ENCODE peak calls at places on chromosomes 16 and 17, in nine cellular contexts. One of them, this sample, is unnamed.

GRCh38 chr16:30758988-30759461 is 2.8 kb downstream of the CFAP119 start:
- DNase-seq in Right ventricle myocardium superior: no peak
- DNase-seq in NCI-H2171: no peak
- DNase-seq in naive B cell: no peak
- DNase-seq in AG04450: no peak
- DNase-seq in brain microvascular endothelial cell: no peak
- DNase-seq in NB4: peak
- DNase-seq in Caki2: no peak
- DNase-seq in ELF-1: no peak
- DNase-seq in this sample: no peak

GRCh38 chr16:17448640-17449638 is 21.8 kb downstream of the XYLT1 start:
- DNase-seq in Right ventricle myocardium superior: peak
- DNase-seq in NCI-H2171: no peak
- DNase-seq in naive B cell: peak
- DNase-seq in AG04450: no peak
- DNase-seq in brain microvascular endothelial cell: no peak
- DNase-seq in NB4: peak
- DNase-seq in Caki2: no peak
- DNase-seq in ELF-1: no peak
- DNase-seq in this sample: no peak

GRCh38 chr17:37025241-37025640 is 76.5 kb downstream of the AATF start:
- DNase-seq in Right ventricle myocardium superior: no peak
- DNase-seq in NCI-H2171: no peak
- DNase-seq in naive B cell: no peak
- DNase-seq in AG04450: no peak
- DNase-seq in brain microvascular endothelial cell: no peak
- DNase-seq in NB4: no peak
- DNase-seq in Caki2: no peak
- DNase-seq in ELF-1: no peak
- DNase-seq in this sample: no peak

GRCh38 chr16:2979669-2980226 is 498 bp downstream of the PKMYT1 start:
- DNase-seq in Right ventricle myocardium superior: no peak
- DNase-seq in NCI-H2171: no peak
- DNase-seq in naive B cell: no peak
- DNase-seq in AG04450: no peak
- DNase-seq in brain microvascular endothelial cell: no peak
- DNase-seq in NB4: peak
- DNase-seq in Caki2: no peak
- DNase-seq in ELF-1: peak
- DNase-seq in this sample: no peak

GRCh38 chr17:29021251-29021650 is 15.4 kb upstream of the SEZ6 start:
- DNase-seq in Right ventricle myocardium superior: no peak
- DNase-seq in NCI-H2171: no peak
- DNase-seq in naive B cell: no peak
- DNase-seq in AG04450: no peak
- DNase-seq in brain microvascular endothelial cell: no peak
- DNase-seq in NB4: no peak
- DNase-seq in Caki2: no peak
- DNase-seq in ELF-1: no peak
- DNase-seq in this sample: no peak

GRCh38 chr17:44400226-44400847 is 10.9 kb upstream of the ITGA2B start:
- DNase-seq in Right ventricle myocardium superior: no peak
- DNase-seq in NCI-H2171: no peak
- DNase-seq in naive B cell: no peak
- DNase-seq in AG04450: peak
- DNase-seq in brain microvascular endothelial cell: peak
- DNase-seq in NB4: peak
- DNase-seq in Caki2: peak
- DNase-seq in ELF-1: no peak
- DNase-seq in this sample: no peak

GRCh38 chr17:19508327-19508867 is 25.3 kb upstream of the SLC47A1 start:
- DNase-seq in Right ventricle myocardium superior: no peak
- DNase-seq in NCI-H2171: peak
- DNase-seq in naive B cell: no peak
- DNase-seq in AG04450: no peak
- DNase-seq in brain microvascular endothelial cell: no peak
- DNase-seq in NB4: peak
- DNase-seq in Caki2: no peak
- DNase-seq in ELF-1: no peak
- DNase-seq in this sample: no peak

GRCh38 chr16:53785044-53785443 is 81.1 kb downstream of the FTO start:
- DNase-seq in Right ventricle myocardium superior: no peak
- DNase-seq in NCI-H2171: peak
- DNase-seq in naive B cell: no peak
- DNase-seq in AG04450: no peak
- DNase-seq in brain microvascular endothelial cell: no peak
- DNase-seq in NB4: no peak
- DNase-seq in Caki2: no peak
- DNase-seq in ELF-1: no peak
- DNase-seq in this sample: no peak

GRCh38 chr16:81449899-81450608 is 5.4 kb downstream of the CMIP start:
- DNase-seq in Right ventricle myocardium superior: no peak
- DNase-seq in NCI-H2171: no peak
- DNase-seq in naive B cell: no peak
- DNase-seq in AG04450: no peak
- DNase-seq in brain microvascular endothelial cell: no peak
- DNase-seq in NB4: no peak
- DNase-seq in Caki2: no peak
- DNase-seq in ELF-1: no peak
- DNase-seq in this sample: no peak

GRCh38 chr17:13609953-13610352 is 8.2 kb upstream of the HS3ST3A1 start:
- DNase-seq in Right ventricle myocardium superior: no peak
- DNase-seq in NCI-H2171: no peak
- DNase-seq in naive B cell: no peak
- DNase-seq in AG04450: no peak
- DNase-seq in brain microvascular endothelial cell: no peak
- DNase-seq in NB4: no peak
- DNase-seq in Caki2: no peak
- DNase-seq in ELF-1: no peak
- DNase-seq in this sample: no peak

GRCh38 chr17:19248923-19249574 is 11.9 kb downstream of the EPN2 start:
- DNase-seq in Right ventricle myocardium superior: peak
- DNase-seq in NCI-H2171: no peak
- DNase-seq in naive B cell: no peak
- DNase-seq in AG04450: peak
- DNase-seq in brain microvascular endothelial cell: peak
- DNase-seq in NB4: no peak
- DNase-seq in Caki2: no peak
- DNase-seq in ELF-1: no peak
- DNase-seq in this sample: no peak

GRCh38 chr17:79411419-79411818 is 199.4 kb downstream of the RBFOX3 start:
- DNase-seq in Right ventricle myocardium superior: no peak
- DNase-seq in NCI-H2171: no peak
- DNase-seq in naive B cell: no peak
- DNase-seq in AG04450: no peak
- DNase-seq in brain microvascular endothelial cell: no peak
- DNase-seq in NB4: no peak
- DNase-seq in Caki2: no peak
- DNase-seq in ELF-1: no peak
- DNase-seq in this sample: no peak

GRCh38 chr16:50584033-50584722 is 36.0 kb downstream of the NKD1 start:
- DNase-seq in Right ventricle myocardium superior: no peak
- DNase-seq in NCI-H2171: no peak
- DNase-seq in naive B cell: peak
- DNase-seq in AG04450: no peak
- DNase-seq in brain microvascular endothelial cell: no peak
- DNase-seq in NB4: peak
- DNase-seq in Caki2: no peak
- DNase-seq in ELF-1: no peak
- DNase-seq in this sample: no peak

GRCh38 chr16:87192418-87193073 is 124.6 kb downstream of the C16orf95 start:
- DNase-seq in Right ventricle myocardium superior: no peak
- DNase-seq in NCI-H2171: no peak
- DNase-seq in naive B cell: no peak
- DNase-seq in AG04450: no peak
- DNase-seq in brain microvascular endothelial cell: no peak
- DNase-seq in NB4: no peak
- DNase-seq in Caki2: no peak
- DNase-seq in ELF-1: no peak
- DNase-seq in this sample: no peak

GRCh38 chr16:74309789-74310781 is 13.5 kb downstream of the PSMD7 start:
- DNase-seq in Right ventricle myocardium superior: no peak
- DNase-seq in NCI-H2171: peak
- DNase-seq in naive B cell: peak
- DNase-seq in AG04450: peak
- DNase-seq in brain microvascular endothelial cell: peak
- DNase-seq in NB4: peak
- DNase-seq in Caki2: peak
- DNase-seq in ELF-1: peak
- DNase-seq in this sample: peak

GRCh38 chr16:10514369-10515055 is 65.9 kb downstream of the EMP2 start:
- DNase-seq in Right ventricle myocardium superior: no peak
- DNase-seq in NCI-H2171: peak
- DNase-seq in naive B cell: peak
- DNase-seq in AG04450: peak
- DNase-seq in brain microvascular endothelial cell: peak
- DNase-seq in NB4: peak
- DNase-seq in Caki2: peak
- DNase-seq in ELF-1: peak
- DNase-seq in this sample: peak

GRCh38 chr17:66667491-66668030 is 167.4 kb upstream of the CACNG5 start:
- DNase-seq in Right ventricle myocardium superior: no peak
- DNase-seq in NCI-H2171: no peak
- DNase-seq in naive B cell: no peak
- DNase-seq in AG04450: no peak
- DNase-seq in brain microvascular endothelial cell: no peak
- DNase-seq in NB4: peak
- DNase-seq in Caki2: no peak
- DNase-seq in ELF-1: no peak
- DNase-seq in this sample: no peak

GRCh38 chr16:84795338-84796053 is 24.3 kb upstream of the CRISPLD2 start:
- DNase-seq in Right ventricle myocardium superior: peak
- DNase-seq in NCI-H2171: no peak
- DNase-seq in naive B cell: no peak
- DNase-seq in AG04450: peak
- DNase-seq in brain microvascular endothelial cell: peak
- DNase-seq in NB4: no peak
- DNase-seq in Caki2: no peak
- DNase-seq in ELF-1: peak
- DNase-seq in this sample: no peak

GRCh38 chr17:16419074-16419928 is 3.9 kb downstream of the TRPV2 start:
- DNase-seq in Right ventricle myocardium superior: no peak
- DNase-seq in NCI-H2171: no peak
- DNase-seq in naive B cell: no peak
- DNase-seq in AG04450: peak
- DNase-seq in brain microvascular endothelial cell: peak
- DNase-seq in NB4: peak
- DNase-seq in Caki2: peak
- DNase-seq in ELF-1: peak
- DNase-seq in this sample: no peak

GRCh38 chr17:61203765-61204164 is 195.9 kb upstream of the TBX2 start:
- DNase-seq in Right ventricle myocardium superior: no peak
- DNase-seq in NCI-H2171: no peak
- DNase-seq in naive B cell: no peak
- DNase-seq in AG04450: no peak
- DNase-seq in brain microvascular endothelial cell: no peak
- DNase-seq in NB4: no peak
- DNase-seq in Caki2: no peak
- DNase-seq in ELF-1: no peak
- DNase-seq in this sample: no peak

GRCh38 chr17:3892095-3892998 is 506 bp downstream of the CAMKK1 start:
- DNase-seq in Right ventricle myocardium superior: peak
- DNase-seq in NCI-H2171: peak
- DNase-seq in naive B cell: peak
- DNase-seq in AG04450: no peak
- DNase-seq in brain microvascular endothelial cell: peak
- DNase-seq in NB4: peak
- DNase-seq in Caki2: peak
- DNase-seq in ELF-1: peak
- DNase-seq in this sample: peak

GRCh38 chr16:49027420-49027819 is 254.2 kb downstream of the CBLN1 start:
- DNase-seq in Right ventricle myocardium superior: no peak
- DNase-seq in NCI-H2171: no peak
- DNase-seq in naive B cell: no peak
- DNase-seq in AG04450: no peak
- DNase-seq in brain microvascular endothelial cell: no peak
- DNase-seq in NB4: no peak
- DNase-seq in Caki2: no peak
- DNase-seq in ELF-1: no peak
- DNase-seq in this sample: no peak

GRCh38 chr17:81193470-81194224 is 27.6 kb upstream of the AATK start:
- DNase-seq in Right ventricle myocardium superior: peak
- DNase-seq in NCI-H2171: no peak
- DNase-seq in naive B cell: no peak
- DNase-seq in AG04450: no peak
- DNase-seq in brain microvascular endothelial cell: no peak
- DNase-seq in NB4: no peak
- DNase-seq in Caki2: no peak
- DNase-seq in ELF-1: peak
- DNase-seq in this sample: no peak

GRCh38 chr17:21359483-21359840 is 16.7 kb upstream of the KCNJ12 start:
- DNase-seq in Right ventricle myocardium superior: no peak
- DNase-seq in NCI-H2171: no peak
- DNase-seq in naive B cell: no peak
- DNase-seq in AG04450: no peak
- DNase-seq in brain microvascular endothelial cell: no peak
- DNase-seq in NB4: no peak
- DNase-seq in Caki2: no peak
- DNase-seq in ELF-1: no peak
- DNase-seq in this sample: no peak

GRCh38 chr17:64315032-64315490 is 52.0 kb upstream of the TEX2 start:
- DNase-seq in Right ventricle myocardium superior: peak
- DNase-seq in NCI-H2171: no peak
- DNase-seq in naive B cell: no peak
- DNase-seq in AG04450: no peak
- DNase-seq in brain microvascular endothelial cell: no peak
- DNase-seq in NB4: no peak
- DNase-seq in Caki2: no peak
- DNase-seq in ELF-1: no peak
- DNase-seq in this sample: no peak

GRCh38 chr17:78667091-78667490 is 89.9 kb upstream of the DNAH17 start:
- DNase-seq in Right ventricle myocardium superior: no peak
- DNase-seq in NCI-H2171: no peak
- DNase-seq in naive B cell: no peak
- DNase-seq in AG04450: no peak
- DNase-seq in brain microvascular endothelial cell: no peak
- DNase-seq in NB4: no peak
- DNase-seq in Caki2: no peak
- DNase-seq in ELF-1: no peak
- DNase-seq in this sample: no peak

GRCh38 chr17:58541249-58541648 is 26.8 kb upstream of the MTMR4 start:
- DNase-seq in Right ventricle myocardium superior: no peak
- DNase-seq in NCI-H2171: no peak
- DNase-seq in naive B cell: no peak
- DNase-seq in AG04450: no peak
- DNase-seq in brain microvascular endothelial cell: no peak
- DNase-seq in NB4: peak
- DNase-seq in Caki2: no peak
- DNase-seq in ELF-1: peak
- DNase-seq in this sample: no peak

GRCh38 chr17:41069031-41069430 is 3.4 kb upstream of the KRTAP2-4 start:
- DNase-seq in Right ventricle myocardium superior: no peak
- DNase-seq in NCI-H2171: no peak
- DNase-seq in naive B cell: no peak
- DNase-seq in AG04450: no peak
- DNase-seq in brain microvascular endothelial cell: no peak
- DNase-seq in NB4: no peak
- DNase-seq in Caki2: no peak
- DNase-seq in ELF-1: no peak
- DNase-seq in this sample: no peak

GRCh38 chr16:23905027-23905426 is 69.2 kb downstream of the PRKCB start:
- DNase-seq in Right ventricle myocardium superior: peak
- DNase-seq in NCI-H2171: no peak
- DNase-seq in naive B cell: no peak
- DNase-seq in AG04450: peak
- DNase-seq in brain microvascular endothelial cell: peak
- DNase-seq in NB4: no peak
- DNase-seq in Caki2: peak
- DNase-seq in ELF-1: peak
- DNase-seq in this sample: no peak

GRCh38 chr17:67244621-67245072 is 349 bp downstream of the HELZ start:
- DNase-seq in Right ventricle myocardium superior: peak
- DNase-seq in NCI-H2171: no peak
- DNase-seq in naive B cell: no peak
- DNase-seq in AG04450: no peak
- DNase-seq in brain microvascular endothelial cell: no peak
- DNase-seq in NB4: peak
- DNase-seq in Caki2: peak
- DNase-seq in ELF-1: peak
- DNase-seq in this sample: no peak

GRCh38 chr17:51461578-51462004 is 201.2 kb downstream of the UTP18 start:
- DNase-seq in Right ventricle myocardium superior: peak
- DNase-seq in NCI-H2171: peak
- DNase-seq in naive B cell: no peak
- DNase-seq in AG04450: peak
- DNase-seq in brain microvascular endothelial cell: peak
- DNase-seq in NB4: peak
- DNase-seq in Caki2: peak
- DNase-seq in ELF-1: peak
- DNase-seq in this sample: peak

This sample was measured in NCI-H774.